ENCODE peak calls at places on chromosomes 2 and 18, in seven cellular contexts. X is activated naive CD4-positive, alpha-beta T cell; Y is HS-5; Q is HTR-8/SVneo; E is AG04450; I is NCI-H1417; L is A549. O is an unnamed sample.

GRCh38 chr2:144519934-144520717 is at the start of gene ZEB2:
- DNase-seq in Q (no peak), Y (peak; percentile 78), L (peak; percentile 67), I (no peak), X (no peak), E (no peak), O (no peak)

GRCh38 chr2:239671916-239672849 is 271.4 kb upstream of the HDAC4 start:
- DNase-seq in Q (no peak), Y (no peak), X (no peak), I (no peak), E (no peak), L (no peak), O (no peak)

GRCh38 chr2:38284971-38285370 is 92.1 kb downstream of the ATL2 start:
- DNase-seq in E (no peak), X (no peak), Q (no peak), I (no peak), Y (no peak), L (no peak), O (no peak)

GRCh38 chr2:100036793-100037192 is 105.6 kb downstream of the AFF3 start:
- DNase-seq in Y (no peak), L (no peak), I (peak; percentile 88), Q (no peak), X (no peak), E (no peak), O (no peak)

GRCh38 chr2:108633379-108633778 is 85.9 kb upstream of the RANBP2 start:
- DNase-seq in L (no peak), Q (no peak), X (no peak), E (no peak), Y (no peak), I (peak; percentile 82), O (no peak)

GRCh38 chr18:48333563-48333962 is 75.6 kb downstream of the ZBTB7C start:
- DNase-seq in E (no peak), L (no peak), I (peak; percentile 71), Q (no peak), Y (no peak), X (no peak), O (no peak)

GRCh38 chr2:237705225-237705524 is 77.8 kb downstream of the LRRFIP1 start:
- DNase-seq in L (no peak), E (no peak), Q (no peak), Y (no peak), I (no peak), X (no peak), O (no peak)

GRCh38 chr2:96356889-96357288 is 21.3 kb downstream of the NCAPH start:
- DNase-seq in E (no peak), I (no peak), L (no peak), Q (no peak), X (no peak), Y (no peak), O (no peak)